ENCODE peak calls at places on chromosomes 6 and 20, in seven cellular contexts. B, P, S, D, T, F and J are unnamed samples. For H3K79me1, the result is how much of the 10 kb centered on the place peaks cover.

GRCh38 chr6:10078581-10078980 is 336.3 kb downstream of the TFAP2A start:
- DNase-seq in S (no peak), F (no peak), P (no peak), D (no peak), T (no peak), B (no peak), J (no peak)

GRCh38 chr6:29830409-29830808 is 2.8 kb downstream of the HLA-G start:
- DNase-seq in T (no peak), B (no peak), D (no peak), S (no peak), P (no peak), F (no peak), J (no peak)

GRCh38 chr6:73367761-73368355 is 1.8 kb downstream of the OOEP start:
- DNase-seq in D (no peak), F (no peak), P (no peak), B (peak), S (no peak), T (no peak), J (no peak)

GRCh38 chr20:51625105-51625504 is 82.6 kb upstream of the NFATC2 start:
- DNase-seq in P (no peak), F (no peak), S (no peak), T (no peak), B (no peak), D (no peak), J (no peak)

GRCh38 chr6:56555438-56555872 is 87.2 kb downstream of the DST start:
- DNase-seq in D (no peak), P (peak), B (peak), T (no peak), S (no peak), F (peak), J (no peak)

GRCh38 chr20:50339196-50339901 is 148.7 kb downstream of the CEBPB start:
- DNase-seq in T (no peak), B (no peak), S (no peak), P (peak), F (peak), D (no peak), J (no peak)

GRCh38 chr6:155676346-155676745 is 220.7 kb upstream of the NOX3 start:
- DNase-seq in F (no peak), S (no peak), B (peak), T (no peak), D (no peak), P (no peak), J (no peak)

GRCh38 chr6:70183512-70183911 is 119.4 kb downstream of the COL9A1 start:
- DNase-seq in B (no peak), P (no peak), D (no peak), T (no peak), S (no peak), F (no peak), J (no peak)

GRCh38 chr20:32470025-32470861 is 112.1 kb downstream of the ASXL1 start:
- DNase-seq in F (peak), T (peak), B (peak), D (no peak), P (peak), S (peak), J (peak)

GRCh38 chr6:3751019-3751729 is at the start of gene PXDC1:
- DNase-seq in T (peak), F (peak), B (peak), P (no peak), D (peak), S (peak), J (peak)

GRCh38 chr6:44472250-44472945 is 84.9 kb downstream of the CDC5L start:
- DNase-seq in B (peak), T (peak), D (no peak), S (no peak), P (no peak), F (no peak), J (peak)

GRCh38 chr6:169131356-169131755 is 122.3 kb downstream of the THBS2 start:
- DNase-seq in P (no peak), T (no peak), B (no peak), D (no peak), S (no peak), F (no peak), J (no peak)

GRCh38 chr6:19150307-19150706 is 686.9 kb upstream of the ID4 start:
- DNase-seq in D (no peak), S (no peak), T (no peak), F (no peak), B (no peak), P (no peak), J (no peak)

GRCh38 chr6:157087974-157088373 is 235.3 kb downstream of the TMEM242 start:
- DNase-seq in P (no peak), S (no peak), D (no peak), T (no peak), F (no peak), B (no peak), J (no peak)

GRCh38 chr6:92559611-92560010 is 859.7 kb downstream of the EPHA7 start:
- DNase-seq in B (peak), F (no peak), P (no peak), T (no peak), S (no peak), D (no peak), J (no peak)

GRCh38 chr6:111743859-111744692 is 129.2 kb downstream of the FYN start:
- DNase-seq in D (no peak), F (no peak), P (peak), S (peak), T (no peak), B (no peak), J (no peak)
- H3K79me1 ChIP-seq in D (under half), F (under half), P (under half), S (under half), T (under half), B (under half), J (under half)

DNA sequence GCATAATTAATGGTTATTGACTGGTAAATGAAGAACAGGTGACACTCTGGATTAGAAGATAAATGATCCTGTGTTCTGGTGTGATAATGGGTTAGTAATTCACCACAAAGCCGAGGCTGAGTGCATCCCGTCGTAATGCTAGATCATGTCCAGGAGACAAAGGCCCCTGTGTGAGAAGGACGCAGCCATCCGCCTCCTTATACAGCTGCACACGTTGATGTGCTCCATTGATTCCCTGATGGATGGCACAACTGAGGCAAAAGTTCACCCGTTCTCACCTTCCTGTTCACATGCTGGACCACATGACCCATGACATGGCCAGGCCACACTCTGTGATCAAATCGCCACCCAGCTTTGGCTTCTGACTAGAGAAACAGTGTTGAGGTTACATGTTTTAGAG is 136.1 kb downstream of the FOXC1 start:
- DNase-seq in S (no peak), T (no peak), B (no peak), P (no peak), F (no peak), D (no peak), J (no peak)
- H3K79me1 ChIP-seq in S (under half), T (under half), B (under half), P (under half), F (under half), D (under half), J (under half)

GRCh38 chr6:126439040-126439439 is 99.1 kb downstream of the CENPW start:
- DNase-seq in S (no peak), B (no peak), F (no peak), T (no peak), D (no peak), P (no peak), J (no peak)
- H3K79me1 ChIP-seq in S (under half), B (under half), F (under half), T (under half), D (under half), P (under half), J (under half)

DNA sequence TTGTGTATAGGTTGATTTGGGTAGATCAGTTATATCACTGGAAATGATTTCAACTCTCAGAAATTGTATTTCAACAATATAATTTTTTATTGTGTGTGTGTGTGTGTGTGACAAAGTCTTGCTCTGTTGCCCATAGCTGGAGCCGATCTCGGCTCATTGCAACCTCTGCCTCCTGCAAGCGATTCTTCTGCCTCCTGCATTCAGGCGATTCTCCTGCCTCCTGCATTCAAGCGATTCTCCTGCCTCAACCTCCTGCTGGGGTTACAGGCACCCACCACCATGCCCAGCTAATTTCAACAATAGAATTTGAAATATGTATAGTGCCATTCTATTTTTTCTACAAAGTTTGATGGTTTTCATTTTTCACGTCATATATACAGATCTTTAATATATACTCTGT is 24.1 kb downstream of the AFDN start:
- DNase-seq in F (no peak), D (no peak), B (no peak), T (no peak), S (no peak), P (no peak), J (peak)
- H3K79me1 ChIP-seq in F (under half), D (under half), B (under half), T (under half), S (under half), P (under half), J (under half)